ENCODE peak calls at places on chromosomes 6 and 20, in six cellular contexts. V is H1, H is A549, M is stomach, A is suprapubic skin, T is K562. G is an unnamed sample.

GRCh38 chr6:56853541-56853940 is 101.4 kb upstream of the BEND6 start:
- DNase-seq in H (no peak), V (no peak), M (no peak), A (no peak), T (no peak), G (no peak)

GRCh38 chr6:44960898-44961297 is 367.2 kb upstream of the RUNX2 start:
- DNase-seq in H (no peak), T (no peak), M (no peak), V (no peak), A (no peak), G (no peak)

GRCh38 chr6:159978291-159979135 is 9.6 kb downstream of the IGF2R start:
- DNase-seq in H (no peak), A (no peak), V (no peak), M (no peak), T (no peak), G (no peak)

GRCh38 chr20:54633903-54634302 is 158.5 kb downstream of the DOK5 start:
- DNase-seq in M (no peak), T (no peak), A (no peak), H (no peak), V (no peak), G (no peak)

GRCh38 chr6:137751768-137752560 is 115.1 kb upstream of the TNFAIP3 start:
- DNase-seq in A (no peak), T (no peak), M (no peak), H (no peak), V (no peak), G (no peak)

GRCh38 chr6:144248470-144249301 is 36.4 kb upstream of the UTRN start:
- DNase-seq in H (no peak), V (no peak), A (no peak), T (no peak), M (no peak), G (no peak)

GRCh38 chr6:111865909-111866546 is 7.2 kb downstream of the FYN start:
- DNase-seq in T (no peak), M (no peak), A (no peak), H (no peak), V (no peak), G (no peak)

GRCh38 chr6:1872649-1873131 is 263.0 kb downstream of the FOXC1 start:
- DNase-seq in H (no peak), T (no peak), A (no peak), V (no peak), M (no peak), G (peak; percentile 42)

GRCh38 chr6:6907286-6907685 is 200.5 kb upstream of the RREB1 start:
- DNase-seq in V (no peak), M (no peak), H (no peak), T (no peak), A (no peak), G (no peak)

GRCh38 chr20:46828471-46828870 is 66.2 kb upstream of the EYA2 start:
- DNase-seq in T (no peak), A (no peak), M (no peak), V (no peak), H (no peak), G (no peak)

GRCh38 chr6:79421707-79422484 is 115.3 kb downstream of the LCA5 start:
- DNase-seq in V (no peak), H (peak; percentile 1), A (no peak), M (no peak), T (no peak), G (no peak)

GRCh38 chr20:9051508-9051907 is 17.4 kb upstream of the PLCB4 start:
- DNase-seq in H (peak; percentile 75), A (no peak), T (peak; percentile 6), V (no peak), M (no peak), G (no peak)

GRCh38 chr6:25041676-25042598 is 106.2 kb upstream of the RIPOR2 start:
- DNase-seq in M (no peak), A (no peak), V (no peak), H (no peak), T (no peak), G (no peak)

GRCh38 chr20:37521091-37521771 is at the start of gene NNAT:
- DNase-seq in M (peak; percentile 24), A (no peak), H (no peak), V (no peak), T (peak; percentile 60), G (no peak)

GRCh38 chr6:33875696-33876095 is 71.9 kb upstream of the MLN start:
- DNase-seq in A (no peak), M (no peak), V (no peak), H (no peak), T (no peak), G (no peak)

GRCh38 chr6:16707101-16707783 is 54.0 kb downstream of the ATXN1 start:
- DNase-seq in V (no peak), T (no peak), A (no peak), H (no peak), M (no peak), G (no peak)

GRCh38 chr6:167937948-167938911 is 59.2 kb upstream of the KIF25 start:
- DNase-seq in T (no peak), M (no peak), V (peak; percentile 43), A (no peak), H (no peak), G (no peak)

GRCh38 chr6:51626391-51626790 is 461.0 kb downstream of the PKHD1 start:
- DNase-seq in M (no peak), H (no peak), A (no peak), V (no peak), T (no peak), G (no peak)

GRCh38 chr20:13996265-13996664 is 949 bp downstream of the MACROD2 start:
- DNase-seq in A (no peak), V (no peak), T (no peak), H (peak; percentile 15), M (no peak), G (no peak)

GRCh38 chr6:129617986-129618385 is 92.0 kb downstream of the ARHGAP18 start:
- DNase-seq in T (no peak), M (no peak), V (no peak), A (no peak), H (no peak), G (no peak)

GRCh38 chr6:38567436-38567835 is 72.3 kb downstream of the BTBD9 start:
- DNase-seq in T (no peak), V (no peak), H (no peak), A (peak; percentile 89), M (peak; percentile 44), G (peak; percentile 82)

GRCh38 chr6:163522033-163522432 is 107.5 kb downstream of the QKI start:
- DNase-seq in M (no peak), H (no peak), T (no peak), A (no peak), V (no peak), G (no peak)

GRCh38 chr6:39367661-39368060 is 45.2 kb upstream of the KCNK16 start:
- DNase-seq in A (no peak), H (no peak), V (no peak), M (no peak), T (no peak), G (no peak)

GRCh38 chr20:41261260-41261659 is 56.3 kb downstream of the ZHX3 start:
- DNase-seq in M (no peak), A (no peak), V (no peak), H (no peak), T (no peak), G (no peak)

GRCh38 chr6:85864453-85865401 is 222.0 kb upstream of the SYNCRIP start:
- DNase-seq in T (no peak), A (no peak), H (no peak), M (peak; percentile 58), V (no peak), G (no peak)

GRCh38 chr6:133704371-133704770 is 184.5 kb upstream of the TCF21 start:
- DNase-seq in A (no peak), H (no peak), M (no peak), T (no peak), V (no peak), G (no peak)

DNA sequence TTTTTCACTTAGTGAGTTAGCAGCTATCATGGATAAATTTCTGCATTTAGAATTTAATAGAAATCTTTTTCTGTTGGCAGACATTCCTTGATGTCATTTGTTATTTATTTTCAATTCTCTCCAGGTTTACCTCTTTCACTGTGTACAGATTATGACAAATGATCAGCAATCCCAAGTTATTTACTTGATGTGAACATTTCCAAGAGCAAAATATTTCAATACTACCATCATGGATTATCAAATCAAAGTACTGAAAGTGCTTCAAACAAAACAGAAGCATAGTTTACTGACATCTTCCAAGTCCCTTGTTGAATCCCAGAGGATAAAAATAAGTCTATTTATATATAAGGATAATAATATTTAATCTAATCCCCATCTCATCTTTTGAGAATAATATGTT is 852.2 kb upstream of the CITED2 start:
- DNase-seq in A (no peak), V (no peak), T (no peak), H (no peak), M (no peak), G (no peak)
- TF ChIP-seq POLR2A in A (no peak), V (no peak), T (no peak), H (no peak), M (no peak), G (no peak)

GRCh38 chr6:37239950-37240713 is 17.4 kb upstream of the TBC1D22B start:
- DNase-seq in M (peak; percentile 87), H (no peak), T (peak; percentile 75), V (no peak), A (peak; percentile 88), G (peak; percentile 94)
- TF ChIP-seq EP300 in M (peak; percentile 4), H (peak; percentile 36), T (no peak), V (no peak), A (no peak), G (peak; percentile 87)

DNA sequence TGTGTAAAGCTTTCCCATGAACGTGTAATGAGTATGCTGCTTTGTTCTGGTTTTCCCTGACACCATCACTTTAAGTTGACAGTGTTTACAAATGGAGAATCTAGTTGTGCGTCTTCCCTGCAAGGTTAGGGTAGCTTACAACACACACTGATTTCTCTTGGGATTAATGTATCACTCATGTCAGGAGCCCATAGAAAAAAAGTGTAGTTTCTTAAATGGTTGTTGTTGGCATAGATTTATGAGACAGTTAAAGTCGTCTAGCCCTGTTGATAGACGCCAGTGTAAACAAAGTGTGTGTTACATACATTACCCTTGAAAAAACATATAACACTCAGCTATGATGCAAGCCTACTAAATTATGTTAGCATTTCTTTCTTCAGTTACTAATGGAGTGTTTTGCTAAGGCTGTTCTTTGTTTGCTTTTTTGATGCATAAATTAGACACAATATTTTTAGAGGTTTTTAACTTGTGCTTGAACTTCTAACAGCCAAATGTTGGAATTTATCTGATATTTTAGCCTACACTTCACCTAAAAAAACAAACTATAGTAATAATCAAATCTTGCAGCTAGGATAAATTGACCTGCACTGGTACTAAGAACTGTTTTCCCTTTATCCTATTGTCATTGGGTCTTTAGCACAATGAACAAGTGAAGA is 88.6 kb downstream of the RNF217 start:
- DNase-seq in M (no peak), H (no peak), V (no peak), A (no peak), T (no peak), G (no peak)
- TF ChIP-seq POLR2A in M (no peak), H (no peak), V (no peak), A (no peak), T (no peak), G (no peak)

DNA sequence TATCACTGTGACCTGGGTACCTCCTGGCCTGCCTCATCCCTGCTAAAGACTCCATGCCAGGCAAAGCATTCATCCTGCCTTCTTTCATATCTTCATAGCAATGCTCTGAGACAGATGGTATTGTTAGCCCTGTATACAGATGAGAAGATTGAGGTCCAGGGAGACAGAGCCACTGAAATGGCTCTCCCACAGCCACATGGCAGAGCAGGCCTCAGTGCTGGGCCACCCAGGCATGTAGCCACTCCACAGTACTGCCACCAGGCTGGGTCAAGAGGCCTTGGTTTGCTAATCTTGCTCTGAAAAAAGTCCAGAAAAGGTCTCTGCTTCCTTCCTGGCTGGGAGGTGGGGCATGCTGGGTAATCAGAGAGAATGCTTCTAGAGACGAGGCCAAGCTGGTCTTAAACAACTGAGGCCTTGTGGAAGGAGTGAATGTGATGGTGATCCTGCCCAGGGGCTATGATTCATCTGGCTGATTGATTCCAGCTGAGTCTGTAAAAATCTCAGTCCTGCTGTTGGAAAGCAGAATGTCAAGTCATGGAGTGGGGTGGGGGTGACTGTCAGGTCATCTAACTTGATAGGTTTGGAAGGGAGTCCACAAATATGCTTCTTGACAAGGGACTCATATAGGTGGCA is 29.8 kb downstream of the HM13 start:
- DNase-seq in H (no peak), T (no peak), A (no peak), M (no peak), V (no peak), G (no peak)
- TF ChIP-seq EP300 in H (no peak), T (no peak), A (no peak), M (no peak), V (no peak), G (no peak)

G was measured in ovary.